ENCODE peak calls at places on chromosome 9, in nine cellular contexts. One of them, this sample, is unnamed.

GRCh38 chr9:112819635-112820496 is 69.3 kb downstream of the SNX30 start:
- DNase-seq in IMR-90: peak; percentile 85
- DNase-seq in breast epithelium: no peak
- DNase-seq in cardiac muscle cell: peak; percentile 82
- DNase-seq in CD4-positive, CD25-positive, alpha-beta regulatory T cell: peak; percentile 8
- DNase-seq in PC-3: peak; percentile 65
- DNase-seq in pancreas: no peak
- DNase-seq in mammary epithelial cell: peak; percentile 55
- DNase-seq in uterus: peak; percentile 59
- DNase-seq in this sample: no peak

GRCh38 chr9:120911295-120911843 is 15.2 kb downstream of the TRAF1 start:
- DNase-seq in mammary epithelial cell: no peak
- DNase-seq in IMR-90: no peak
- DNase-seq in pancreas: no peak
- DNase-seq in PC-3: no peak
- DNase-seq in breast epithelium: no peak
- DNase-seq in cardiac muscle cell: no peak
- DNase-seq in uterus: no peak
- DNase-seq in CD4-positive, CD25-positive, alpha-beta regulatory T cell: no peak
- DNase-seq in this sample: no peak

GRCh38 chr9:73451003-73451402 is 299.3 kb downstream of the ANXA1 start:
- DNase-seq in pancreas: no peak
- DNase-seq in uterus: no peak
- DNase-seq in cardiac muscle cell: no peak
- DNase-seq in IMR-90: no peak
- DNase-seq in PC-3: no peak
- DNase-seq in mammary epithelial cell: peak; percentile 4
- DNase-seq in breast epithelium: no peak
- DNase-seq in CD4-positive, CD25-positive, alpha-beta regulatory T cell: no peak
- DNase-seq in this sample: no peak

GRCh38 chr9:119955276-119955675 is 586.0 kb upstream of the BRINP1 start:
- DNase-seq in pancreas: no peak
- DNase-seq in cardiac muscle cell: no peak
- DNase-seq in mammary epithelial cell: no peak
- DNase-seq in breast epithelium: no peak
- DNase-seq in IMR-90: peak; percentile 13
- DNase-seq in PC-3: no peak
- DNase-seq in uterus: no peak
- DNase-seq in CD4-positive, CD25-positive, alpha-beta regulatory T cell: no peak
- DNase-seq in this sample: no peak

GRCh38 chr9:24009322-24009721 is 183.3 kb upstream of the ELAVL2 start:
- DNase-seq in CD4-positive, CD25-positive, alpha-beta regulatory T cell: no peak
- DNase-seq in PC-3: no peak
- DNase-seq in mammary epithelial cell: no peak
- DNase-seq in IMR-90: no peak
- DNase-seq in pancreas: no peak
- DNase-seq in cardiac muscle cell: no peak
- DNase-seq in uterus: no peak
- DNase-seq in breast epithelium: no peak
- DNase-seq in this sample: no peak

GRCh38 chr9:13967493-13967892 is 346.4 kb downstream of the NFIB start:
- DNase-seq in uterus: no peak
- DNase-seq in cardiac muscle cell: no peak
- DNase-seq in breast epithelium: no peak
- DNase-seq in CD4-positive, CD25-positive, alpha-beta regulatory T cell: no peak
- DNase-seq in IMR-90: no peak
- DNase-seq in pancreas: no peak
- DNase-seq in PC-3: no peak
- DNase-seq in mammary epithelial cell: no peak
- DNase-seq in this sample: no peak

GRCh38 chr9:120381839-120382238 is 198.1 kb downstream of the CDK5RAP2 start:
- DNase-seq in uterus: no peak
- DNase-seq in IMR-90: no peak
- DNase-seq in CD4-positive, CD25-positive, alpha-beta regulatory T cell: no peak
- DNase-seq in breast epithelium: no peak
- DNase-seq in cardiac muscle cell: no peak
- DNase-seq in pancreas: no peak
- DNase-seq in PC-3: no peak
- DNase-seq in mammary epithelial cell: no peak
- DNase-seq in this sample: no peak

GRCh38 chr9:81898851-81899250 is 29.4 kb upstream of the SPATA31D4 start:
- DNase-seq in CD4-positive, CD25-positive, alpha-beta regulatory T cell: no peak
- DNase-seq in IMR-90: peak; percentile 73
- DNase-seq in cardiac muscle cell: no peak
- DNase-seq in mammary epithelial cell: no peak
- DNase-seq in PC-3: no peak
- DNase-seq in pancreas: no peak
- DNase-seq in breast epithelium: no peak
- DNase-seq in uterus: no peak
- DNase-seq in this sample: no peak

GRCh38 chr9:38233343-38233742 is 159.2 kb upstream of the ALDH1B1 start:
- DNase-seq in CD4-positive, CD25-positive, alpha-beta regulatory T cell: no peak
- DNase-seq in PC-3: no peak
- DNase-seq in cardiac muscle cell: no peak
- DNase-seq in IMR-90: no peak
- DNase-seq in breast epithelium: no peak
- DNase-seq in mammary epithelial cell: no peak
- DNase-seq in pancreas: no peak
- DNase-seq in uterus: no peak
- DNase-seq in this sample: no peak

GRCh38 chr9:70398145-70398556 is 16.3 kb downstream of the KLF9 start:
- DNase-seq in IMR-90: no peak
- DNase-seq in pancreas: no peak
- DNase-seq in cardiac muscle cell: peak; percentile 39
- DNase-seq in PC-3: no peak
- DNase-seq in mammary epithelial cell: no peak
- DNase-seq in breast epithelium: no peak
- DNase-seq in CD4-positive, CD25-positive, alpha-beta regulatory T cell: peak; percentile 53
- DNase-seq in uterus: no peak
- DNase-seq in this sample: no peak

GRCh38 chr9:1969898-1970297 is 45.2 kb upstream of the SMARCA2 start:
- DNase-seq in IMR-90: no peak
- DNase-seq in breast epithelium: no peak
- DNase-seq in mammary epithelial cell: no peak
- DNase-seq in pancreas: no peak
- DNase-seq in uterus: no peak
- DNase-seq in PC-3: no peak
- DNase-seq in cardiac muscle cell: no peak
- DNase-seq in CD4-positive, CD25-positive, alpha-beta regulatory T cell: no peak
- DNase-seq in this sample: no peak

GRCh38 chr9:88691096-88691495 is 156.1 kb downstream of the NXNL2 start:
- DNase-seq in CD4-positive, CD25-positive, alpha-beta regulatory T cell: no peak
- DNase-seq in cardiac muscle cell: no peak
- DNase-seq in uterus: no peak
- DNase-seq in breast epithelium: no peak
- DNase-seq in IMR-90: no peak
- DNase-seq in mammary epithelial cell: no peak
- DNase-seq in PC-3: no peak
- DNase-seq in pancreas: no peak
- DNase-seq in this sample: no peak

GRCh38 chr9:17614929-17615328 is 36.1 kb downstream of the SH3GL2 start:
- DNase-seq in IMR-90: peak; percentile 6
- DNase-seq in breast epithelium: no peak
- DNase-seq in mammary epithelial cell: no peak
- DNase-seq in uterus: no peak
- DNase-seq in pancreas: no peak
- DNase-seq in CD4-positive, CD25-positive, alpha-beta regulatory T cell: no peak
- DNase-seq in cardiac muscle cell: no peak
- DNase-seq in PC-3: peak; percentile 76
- DNase-seq in this sample: no peak

GRCh38 chr9:107782381-107782780 is 292.8 kb upstream of the KLF4 start:
- DNase-seq in pancreas: no peak
- DNase-seq in breast epithelium: no peak
- DNase-seq in PC-3: no peak
- DNase-seq in IMR-90: peak; percentile 74
- DNase-seq in cardiac muscle cell: peak; percentile 83
- DNase-seq in mammary epithelial cell: no peak
- DNase-seq in CD4-positive, CD25-positive, alpha-beta regulatory T cell: no peak
- DNase-seq in uterus: no peak
- DNase-seq in this sample: no peak

GRCh38 chr9:84343111-84343521 is 2.6 kb upstream of the SLC28A3 start:
- DNase-seq in IMR-90: peak; percentile 52
- DNase-seq in pancreas: no peak
- DNase-seq in breast epithelium: no peak
- DNase-seq in uterus: no peak
- DNase-seq in PC-3: no peak
- DNase-seq in CD4-positive, CD25-positive, alpha-beta regulatory T cell: no peak
- DNase-seq in cardiac muscle cell: peak; percentile 90
- DNase-seq in mammary epithelial cell: no peak
- DNase-seq in this sample: no peak

GRCh38 chr9:38305616-38306015 is 86.9 kb upstream of the ALDH1B1 start:
- DNase-seq in CD4-positive, CD25-positive, alpha-beta regulatory T cell: no peak
- DNase-seq in PC-3: no peak
- DNase-seq in uterus: no peak
- DNase-seq in pancreas: no peak
- DNase-seq in IMR-90: no peak
- DNase-seq in breast epithelium: no peak
- DNase-seq in mammary epithelial cell: no peak
- DNase-seq in cardiac muscle cell: no peak
- DNase-seq in this sample: no peak

GRCh38 chr9:93136011-93136440 is 2.0 kb upstream of the NINJ1 start:
- DNase-seq in CD4-positive, CD25-positive, alpha-beta regulatory T cell: no peak
- DNase-seq in PC-3: peak; percentile 32
- DNase-seq in breast epithelium: no peak
- DNase-seq in cardiac muscle cell: peak; percentile 42
- DNase-seq in IMR-90: peak; percentile 58
- DNase-seq in mammary epithelial cell: no peak
- DNase-seq in pancreas: peak; percentile 59
- DNase-seq in uterus: no peak
- DNase-seq in this sample: no peak

GRCh38 chr9:92151691-92152393 is 36.6 kb upstream of the SPTLC1 start:
- DNase-seq in uterus: peak; percentile 74
- DNase-seq in IMR-90: peak; percentile 84
- DNase-seq in cardiac muscle cell: peak; percentile 44
- DNase-seq in breast epithelium: peak; percentile 65
- DNase-seq in mammary epithelial cell: peak; percentile 74
- DNase-seq in pancreas: no peak
- DNase-seq in CD4-positive, CD25-positive, alpha-beta regulatory T cell: no peak
- DNase-seq in PC-3: peak; percentile 83
- DNase-seq in this sample: no peak

GRCh38 chr9:133104718-133105460 is 16.2 kb downstream of the RALGDS start:
- DNase-seq in pancreas: peak; percentile 59
- DNase-seq in IMR-90: no peak
- DNase-seq in CD4-positive, CD25-positive, alpha-beta regulatory T cell: no peak
- DNase-seq in mammary epithelial cell: no peak
- DNase-seq in breast epithelium: no peak
- DNase-seq in PC-3: no peak
- DNase-seq in uterus: peak; percentile 11
- DNase-seq in cardiac muscle cell: no peak
- DNase-seq in this sample: no peak
- H3K27ac ChIP-seq in pancreas: no peak overlapping the region
- H3K27ac ChIP-seq in IMR-90: no peak overlapping the region
- H3K27ac ChIP-seq in CD4-positive, CD25-positive, alpha-beta regulatory T cell: no peak overlapping the region
- H3K27ac ChIP-seq in mammary epithelial cell: no peak overlapping the region
- H3K27ac ChIP-seq in breast epithelium: no peak overlapping the region
- H3K27ac ChIP-seq in PC-3: no peak overlapping the region
- H3K27ac ChIP-seq in uterus: no peak overlapping the region
- H3K27ac ChIP-seq in cardiac muscle cell: no peak overlapping the region
- H3K27ac ChIP-seq in this sample: no peak overlapping the region

DNA sequence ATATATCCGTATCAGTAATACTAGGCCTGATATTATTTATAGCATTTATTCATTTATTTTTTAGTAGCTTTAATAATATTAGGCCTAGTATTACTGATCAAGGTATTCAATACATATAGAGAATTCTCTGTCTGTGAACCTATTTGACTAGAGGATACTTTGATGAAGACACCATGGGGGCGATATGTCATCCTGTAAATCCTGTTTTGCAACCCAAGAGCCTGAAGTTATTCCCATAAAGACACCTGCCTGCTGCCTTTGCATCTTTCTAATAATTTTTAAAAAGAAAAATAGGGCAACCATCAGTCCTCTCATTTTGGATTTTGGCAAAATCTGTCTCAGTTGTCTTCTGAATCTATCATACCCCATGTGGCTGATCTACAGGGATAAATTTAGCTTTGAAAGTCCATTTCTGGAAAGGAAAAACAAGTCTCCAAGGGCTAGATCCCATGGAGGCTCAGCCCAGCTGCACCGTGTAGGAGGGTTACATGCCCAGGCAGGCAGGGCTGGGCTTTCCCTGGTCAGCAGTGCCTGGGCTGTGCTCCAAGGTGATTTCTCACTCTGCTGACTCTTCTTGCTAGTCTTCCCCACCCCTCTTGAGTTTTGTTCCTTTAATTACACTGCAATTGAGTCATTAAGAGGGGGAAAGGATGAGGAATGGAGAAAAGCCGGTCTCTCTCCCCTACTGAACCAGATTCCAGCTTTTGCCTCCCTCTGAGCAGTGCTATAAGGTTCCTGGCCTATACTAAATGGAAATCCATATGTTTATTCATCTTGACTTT is 169.0 kb downstream of the TRIM32 start:
- DNase-seq in uterus: no peak
- DNase-seq in pancreas: no peak
- DNase-seq in PC-3: peak; percentile 58
- DNase-seq in breast epithelium: no peak
- DNase-seq in IMR-90: no peak
- DNase-seq in cardiac muscle cell: peak; percentile 2
- DNase-seq in CD4-positive, CD25-positive, alpha-beta regulatory T cell: no peak
- DNase-seq in mammary epithelial cell: peak; percentile 98
- DNase-seq in this sample: no peak
- H3K27ac ChIP-seq in uterus: no peak overlapping the region
- H3K27ac ChIP-seq in pancreas: no peak overlapping the region
- H3K27ac ChIP-seq in PC-3: peak overlapping the region; percentile 30
- H3K27ac ChIP-seq in breast epithelium: no peak overlapping the region
- H3K27ac ChIP-seq in IMR-90: no peak overlapping the region
- H3K27ac ChIP-seq in cardiac muscle cell: no peak overlapping the region
- H3K27ac ChIP-seq in CD4-positive, CD25-positive, alpha-beta regulatory T cell: no peak overlapping the region
- H3K27ac ChIP-seq in mammary epithelial cell: peak overlapping the region; percentile 65
- H3K27ac ChIP-seq in this sample: no peak overlapping the region

GRCh38 chr9:137763271-137763955 is 114.2 kb upstream of the CACNA1B start:
- DNase-seq in pancreas: no peak
- DNase-seq in CD4-positive, CD25-positive, alpha-beta regulatory T cell: no peak
- DNase-seq in PC-3: no peak
- DNase-seq in mammary epithelial cell: no peak
- DNase-seq in cardiac muscle cell: no peak
- DNase-seq in breast epithelium: no peak
- DNase-seq in IMR-90: no peak
- DNase-seq in uterus: no peak
- DNase-seq in this sample: no peak
- H3K27ac ChIP-seq in pancreas: no peak overlapping the region
- H3K27ac ChIP-seq in CD4-positive, CD25-positive, alpha-beta regulatory T cell: peak overlapping the region; percentile 58
- H3K27ac ChIP-seq in PC-3: no peak overlapping the region
- H3K27ac ChIP-seq in mammary epithelial cell: no peak overlapping the region
- H3K27ac ChIP-seq in cardiac muscle cell: no peak overlapping the region
- H3K27ac ChIP-seq in breast epithelium: peak overlapping the region; percentile 25
- H3K27ac ChIP-seq in IMR-90: no peak overlapping the region
- H3K27ac ChIP-seq in uterus: no peak overlapping the region
- H3K27ac ChIP-seq in this sample: peak overlapping the region; percentile 82

DNA sequence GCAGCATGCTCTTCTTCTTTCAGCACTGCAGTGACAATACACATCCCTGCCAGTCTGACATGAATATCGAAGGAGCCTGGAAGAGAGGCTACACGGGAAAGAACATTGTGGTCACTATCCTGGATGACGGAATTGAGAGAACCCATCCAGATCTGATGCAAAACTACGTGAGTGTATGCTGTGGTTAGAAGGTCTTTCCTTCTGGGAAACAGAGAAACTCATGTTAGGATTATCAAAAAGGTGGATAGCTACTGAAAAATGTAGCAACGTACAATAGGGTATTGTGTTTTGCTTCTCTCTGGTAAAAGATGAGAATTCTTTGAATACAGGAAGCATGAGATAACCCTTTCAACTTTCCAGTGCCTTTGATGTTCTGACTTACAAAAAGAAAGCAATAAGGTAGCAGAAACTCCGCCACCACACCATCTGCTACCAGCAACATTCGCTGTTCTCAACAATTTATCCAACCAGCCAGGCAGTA is 133.3 kb downstream of the PCSK5 start:
- DNase-seq in IMR-90: no peak
- DNase-seq in PC-3: no peak
- DNase-seq in pancreas: no peak
- DNase-seq in breast epithelium: no peak
- DNase-seq in mammary epithelial cell: peak; percentile 62
- DNase-seq in cardiac muscle cell: peak; percentile 17
- DNase-seq in uterus: no peak
- DNase-seq in CD4-positive, CD25-positive, alpha-beta regulatory T cell: peak; percentile 65
- DNase-seq in this sample: no peak
- H3K27ac ChIP-seq in IMR-90: no peak overlapping the region
- H3K27ac ChIP-seq in PC-3: no peak overlapping the region
- H3K27ac ChIP-seq in pancreas: no peak overlapping the region
- H3K27ac ChIP-seq in breast epithelium: no peak overlapping the region
- H3K27ac ChIP-seq in mammary epithelial cell: no peak overlapping the region
- H3K27ac ChIP-seq in cardiac muscle cell: no peak overlapping the region
- H3K27ac ChIP-seq in uterus: no peak overlapping the region
- H3K27ac ChIP-seq in CD4-positive, CD25-positive, alpha-beta regulatory T cell: peak overlapping the region; percentile 60
- H3K27ac ChIP-seq in this sample: no peak overlapping the region